ENCODE peak calls at places on chromosome 15, in five cellular contexts. One of them, this sample, is unnamed.

GRCh38 chr15:91853501-91853967 is at the start of gene SLCO3A1:
- DNase-seq in NCI-H524: peak; percentile 52
- DNase-seq in endothelial cell of umbilical vein: peak; percentile 4
- DNase-seq in ovary: peak; percentile 79
- DNase-seq in T-helper 1 cell: peak; percentile 72
- DNase-seq in this sample: peak; percentile 60

GRCh38 chr15:63256433-63256884 is 20.9 kb upstream of the APH1B start:
- DNase-seq in NCI-H524: no peak
- DNase-seq in endothelial cell of umbilical vein: peak; percentile 83
- DNase-seq in ovary: no peak
- DNase-seq in T-helper 1 cell: no peak
- DNase-seq in this sample: no peak

GRCh38 chr15:80404057-80404718 is at the start of gene ARNT2:
- DNase-seq in NCI-H524: peak; percentile 33
- DNase-seq in endothelial cell of umbilical vein: no peak
- DNase-seq in ovary: peak; percentile 54
- DNase-seq in T-helper 1 cell: no peak
- DNase-seq in this sample: peak; percentile 39

GRCh38 chr15:94231728-94232086 is 346 bp downstream of the MCTP2 start:
- DNase-seq in NCI-H524: no peak
- DNase-seq in endothelial cell of umbilical vein: no peak
- DNase-seq in ovary: no peak
- DNase-seq in T-helper 1 cell: no peak
- DNase-seq in this sample: no peak

GRCh38 chr15:34055868-34056595 is 17.0 kb upstream of the AVEN start:
- DNase-seq in NCI-H524: no peak
- DNase-seq in endothelial cell of umbilical vein: peak; percentile 73
- DNase-seq in ovary: no peak
- DNase-seq in T-helper 1 cell: no peak
- DNase-seq in this sample: no peak

GRCh38 chr15:82688691-82689090 is 21.0 kb downstream of the AP3B2 start:
- DNase-seq in NCI-H524: no peak
- DNase-seq in endothelial cell of umbilical vein: no peak
- DNase-seq in ovary: no peak
- DNase-seq in T-helper 1 cell: no peak
- DNase-seq in this sample: no peak

GRCh38 chr15:68984589-68984988 is 29.9 kb upstream of the NOX5 start:
- DNase-seq in NCI-H524: no peak
- DNase-seq in endothelial cell of umbilical vein: no peak
- DNase-seq in ovary: no peak
- DNase-seq in T-helper 1 cell: no peak
- DNase-seq in this sample: no peak

GRCh38 chr15:42908538-42908937 is 12.0 kb downstream of the TTBK2 start:
- DNase-seq in NCI-H524: no peak
- DNase-seq in endothelial cell of umbilical vein: no peak
- DNase-seq in ovary: no peak
- DNase-seq in T-helper 1 cell: no peak
- DNase-seq in this sample: no peak

GRCh38 chr15:38668433-38669159 is 104.0 kb upstream of the RASGRP1 start:
- DNase-seq in NCI-H524: peak; percentile 86
- DNase-seq in endothelial cell of umbilical vein: no peak
- DNase-seq in ovary: no peak
- DNase-seq in T-helper 1 cell: no peak
- DNase-seq in this sample: no peak

GRCh38 chr15:43239732-43240491 is 19.1 kb upstream of the EPB42 start:
- DNase-seq in NCI-H524: no peak
- DNase-seq in endothelial cell of umbilical vein: no peak
- DNase-seq in ovary: no peak
- DNase-seq in T-helper 1 cell: peak; percentile 23
- DNase-seq in this sample: no peak

GRCh38 chr15:92682772-92683510 is 27.4 kb upstream of the FAM174B start:
- DNase-seq in NCI-H524: no peak
- DNase-seq in endothelial cell of umbilical vein: no peak
- DNase-seq in ovary: no peak
- DNase-seq in T-helper 1 cell: no peak
- DNase-seq in this sample: no peak

GRCh38 chr15:37106490-37107001 is 6.2 kb upstream of the MEIS2 start:
- DNase-seq in NCI-H524: peak; percentile 19
- DNase-seq in endothelial cell of umbilical vein: peak; percentile 34
- DNase-seq in ovary: peak; percentile 72
- DNase-seq in T-helper 1 cell: no peak
- DNase-seq in this sample: no peak

GRCh38 chr15:57190208-57190607 is 186.1 kb upstream of the CGNL1 start:
- DNase-seq in NCI-H524: no peak
- DNase-seq in endothelial cell of umbilical vein: no peak
- DNase-seq in ovary: no peak
- DNase-seq in T-helper 1 cell: no peak
- DNase-seq in this sample: no peak

GRCh38 chr15:28979208-28979891 is 93.6 kb downstream of the APBA2 start:
- DNase-seq in NCI-H524: no peak
- DNase-seq in endothelial cell of umbilical vein: no peak
- DNase-seq in ovary: no peak
- DNase-seq in T-helper 1 cell: no peak
- DNase-seq in this sample: no peak

GRCh38 chr15:89774492-89774891 is 1.6 kb upstream of the MESP2 start:
- DNase-seq in NCI-H524: no peak
- DNase-seq in endothelial cell of umbilical vein: no peak
- DNase-seq in ovary: no peak
- DNase-seq in T-helper 1 cell: no peak
- DNase-seq in this sample: no peak